ENCODE peak calls at places on chromosomes 1 and 21, in six cellular contexts. One of them, this sample, is unnamed.

GRCh38 chr21:45618846-45619485 is 24.6 kb upstream of the PCBP3 start:
- DNase-seq in HEK293T: no peak
- DNase-seq in A673: no peak
- DNase-seq in GM13976: no peak
- DNase-seq in T-helper 2 cell: no peak
- DNase-seq in iris pigment epithelial cell: peak
- DNase-seq in this sample: no peak

GRCh38 chr1:21457654-21458053 is 17.7 kb downstream of the NBPF3 start:
- DNase-seq in GM13976: no peak
- DNase-seq in iris pigment epithelial cell: no peak
- DNase-seq in HEK293T: no peak
- DNase-seq in A673: no peak
- DNase-seq in T-helper 2 cell: no peak
- DNase-seq in this sample: no peak

GRCh38 chr1:229980009-229980408 is 87.0 kb upstream of the GALNT2 start:
- DNase-seq in A673: no peak
- DNase-seq in GM13976: no peak
- DNase-seq in HEK293T: no peak
- DNase-seq in iris pigment epithelial cell: no peak
- DNase-seq in T-helper 2 cell: no peak
- DNase-seq in this sample: no peak

GRCh38 chr1:22291926-22292788 is 149.3 kb upstream of the WNT4 start:
- DNase-seq in iris pigment epithelial cell: no peak
- DNase-seq in GM13976: peak
- DNase-seq in T-helper 2 cell: no peak
- DNase-seq in A673: no peak
- DNase-seq in HEK293T: no peak
- DNase-seq in this sample: no peak

GRCh38 chr21:19461481-19462205 is 1058.1 kb upstream of the TMPRSS15 start:
- DNase-seq in T-helper 2 cell: no peak
- DNase-seq in GM13976: no peak
- DNase-seq in A673: no peak
- DNase-seq in HEK293T: no peak
- DNase-seq in iris pigment epithelial cell: no peak
- DNase-seq in this sample: no peak

GRCh38 chr1:89603651-89604413 is 29.1 kb upstream of the LRRC8C start:
- DNase-seq in T-helper 2 cell: no peak
- DNase-seq in A673: no peak
- DNase-seq in HEK293T: no peak
- DNase-seq in iris pigment epithelial cell: peak
- DNase-seq in GM13976: no peak
- DNase-seq in this sample: no peak

GRCh38 chr1:79561521-79561978 is 555.0 kb upstream of the ADGRL4 start:
- DNase-seq in iris pigment epithelial cell: no peak
- DNase-seq in A673: no peak
- DNase-seq in GM13976: no peak
- DNase-seq in T-helper 2 cell: no peak
- DNase-seq in HEK293T: no peak
- DNase-seq in this sample: no peak

GRCh38 chr1:29639156-29639736 is 402.9 kb downstream of the PTPRU start:
- DNase-seq in T-helper 2 cell: no peak
- DNase-seq in iris pigment epithelial cell: no peak
- DNase-seq in GM13976: no peak
- DNase-seq in HEK293T: no peak
- DNase-seq in A673: no peak
- DNase-seq in this sample: no peak

GRCh38 chr1:63845346-63845745 is 71.5 kb downstream of the ROR1 start:
- DNase-seq in A673: no peak
- DNase-seq in T-helper 2 cell: no peak
- DNase-seq in GM13976: no peak
- DNase-seq in HEK293T: no peak
- DNase-seq in iris pigment epithelial cell: no peak
- DNase-seq in this sample: no peak

GRCh38 chr1:215749423-215749822 is 182.3 kb downstream of the KCTD3 start:
- DNase-seq in iris pigment epithelial cell: peak
- DNase-seq in HEK293T: no peak
- DNase-seq in A673: no peak
- DNase-seq in GM13976: no peak
- DNase-seq in T-helper 2 cell: no peak
- DNase-seq in this sample: no peak

GRCh38 chr1:24786191-24786590 is 40.9 kb downstream of the CLIC4 start:
- DNase-seq in GM13976: no peak
- DNase-seq in HEK293T: no peak
- DNase-seq in iris pigment epithelial cell: peak
- DNase-seq in T-helper 2 cell: no peak
- DNase-seq in A673: no peak
- DNase-seq in this sample: no peak

GRCh38 chr1:52629021-52629643 is 3.8 kb upstream of the SHISAL2A start:
- DNase-seq in GM13976: no peak
- DNase-seq in T-helper 2 cell: no peak
- DNase-seq in iris pigment epithelial cell: no peak
- DNase-seq in A673: no peak
- DNase-seq in HEK293T: no peak
- DNase-seq in this sample: peak

GRCh38 chr1:31112223-31112622 is 46.7 kb upstream of the PUM1 start:
- DNase-seq in A673: no peak
- DNase-seq in HEK293T: no peak
- DNase-seq in T-helper 2 cell: no peak
- DNase-seq in GM13976: no peak
- DNase-seq in iris pigment epithelial cell: no peak
- DNase-seq in this sample: no peak

GRCh38 chr1:245754463-245754961 is 599.7 kb downstream of the KIF26B start:
- DNase-seq in HEK293T: no peak
- DNase-seq in A673: no peak
- DNase-seq in iris pigment epithelial cell: peak
- DNase-seq in GM13976: no peak
- DNase-seq in T-helper 2 cell: no peak
- DNase-seq in this sample: no peak

GRCh38 chr21:44955141-44955802 is 15.4 kb downstream of the SLX9 start:
- DNase-seq in T-helper 2 cell: no peak
- DNase-seq in HEK293T: no peak
- DNase-seq in GM13976: no peak
- DNase-seq in A673: no peak
- DNase-seq in iris pigment epithelial cell: no peak
- DNase-seq in this sample: no peak

GRCh38 chr1:9910080-9910424 is at the start of gene CTNNBIP1:
- DNase-seq in HEK293T: no peak
- DNase-seq in iris pigment epithelial cell: no peak
- DNase-seq in T-helper 2 cell: no peak
- DNase-seq in GM13976: no peak
- DNase-seq in A673: no peak
- DNase-seq in this sample: no peak

GRCh38 chr21:41877901-41878830 is 978 bp downstream of the PRDM15 start:
- DNase-seq in iris pigment epithelial cell: peak
- DNase-seq in A673: peak
- DNase-seq in GM13976: peak
- DNase-seq in HEK293T: peak
- DNase-seq in T-helper 2 cell: no peak
- DNase-seq in this sample: peak